ENCODE peak calls at places on chromosomes 13 and 19, in eight cellular contexts. C is T-helper 17 cell; X is endodermal cell; N is T-helper 1 cell; D is stimulated activated CD8-positive, alpha-beta memory T cell treated with anti-CD3 and anti-CD28 coated beads, Interleukin-4, amount 100 ng/mL, for 4 hours; V is RWPE1; F is NCI-H524; O is aorta. A is an unnamed sample.
A peak's percentile ranks its signal among the peaks of the same experiment; 100 is the strongest.

GRCh38 chr13:42312817-42313431 is 41.0 kb downstream of the AKAP11 start:
- DNase-seq in C (no peak), X (no peak), N (no peak), D (no peak), V (no peak), F (no peak), O (no peak), A (no peak)

GRCh38 chr13:31987535-31988170 is 43.9 kb upstream of the FRY start:
- DNase-seq in C (no peak), X (no peak), N (no peak), D (no peak), V (no peak), F (no peak), O (no peak), A (no peak)

GRCh38 chr13:31638577-31638976 is 100.7 kb upstream of the RXFP2 start:
- DNase-seq in C (no peak), X (no peak), N (no peak), D (no peak), V (peak; percentile 47), F (no peak), O (no peak), A (no peak)

GRCh38 chr19:52369463-52370340 is at the start of gene ZNF880:
- DNase-seq in C (peak; percentile 90), X (peak; percentile 92), N (peak; percentile 86), D (peak; percentile 86), V (peak; percentile 90), F (peak; percentile 95), O (peak; percentile 96), A (peak; percentile 89)

GRCh38 chr19:17049711-17050280 is 23.2 kb upstream of the CPAMD8 start:
- DNase-seq in C (no peak), X (no peak), N (no peak), D (no peak), V (peak; percentile 80), F (no peak), O (no peak), A (no peak)

GRCh38 chr19:17931532-17932191 is 1.2 kb upstream of the CCDC124 start:
- DNase-seq in C (no peak), X (peak; percentile 93), N (no peak), D (no peak), V (no peak), F (peak; percentile 55), O (no peak), A (no peak)

GRCh38 chr19:47713046-47714021 is at the start of gene EHD2:
- DNase-seq in C (peak; percentile 22), X (peak; percentile 82), N (no peak), D (peak; percentile 9), V (peak; percentile 76), F (no peak), O (peak; percentile 82), A (peak; percentile 26)

GRCh38 chr13:113742000-113742441 is 17.0 kb upstream of the TMEM255B start:
- DNase-seq in C (no peak), X (peak; percentile 80), N (no peak), D (no peak), V (peak; percentile 67), F (peak; percentile 72), O (peak; percentile 78), A (no peak)

GRCh38 chr13:76455960-76456359 is 430.2 kb downstream of the KCTD12 start:
- DNase-seq in C (no peak), X (no peak), N (no peak), D (no peak), V (no peak), F (peak; percentile 15), O (no peak), A (no peak)

A was measured in CD4-positive, alpha-beta T cell.